ENCODE peak calls at places on chromosomes 6 and 20, in seven cellular contexts. I, W, L, M, T, V and N are unnamed samples. For H3K36me3 and H3K9me3, the result is how much of the 10 kb centered on the place peaks cover.

GRCh38 chr6:109706513-109706912 is 15.4 kb downstream of the FIG4 start:
- DNase-seq in I (no peak), M (no peak), T (no peak), W (no peak), V (no peak), L (no peak), N (no peak)

GRCh38 chr20:59648720-59649119 is 44.4 kb downstream of the PHACTR3 start:
- DNase-seq in M (no peak), I (no peak), W (no peak), L (peak), V (no peak), T (no peak), N (no peak)

GRCh38 chr6:16316741-16317251 is 78.4 kb downstream of the GMPR start:
- DNase-seq in W (peak), V (no peak), I (no peak), M (no peak), L (no peak), T (peak), N (peak)

GRCh38 chr6:68226460-68226859 is 408.6 kb upstream of the ADGRB3 start:
- DNase-seq in T (peak), M (no peak), V (no peak), L (no peak), W (no peak), I (no peak), N (peak)

GRCh38 chr20:16469395-16469905 is 103.8 kb downstream of the KIF16B start:
- DNase-seq in T (no peak), I (no peak), V (no peak), L (no peak), W (no peak), M (no peak), N (no peak)

GRCh38 chr20:2946988-2947961 is 74.0 kb downstream of the PTPRA start:
- DNase-seq in V (peak), L (no peak), T (peak), I (no peak), M (no peak), W (no peak), N (peak)

GRCh38 chr20:63106765-63107448 is 100.1 kb upstream of the BHLHE23 start:
- DNase-seq in M (no peak), I (peak), L (peak), V (no peak), T (no peak), W (no peak), N (no peak)

GRCh38 chr6:159633196-159633595 is 59.8 kb downstream of the SOD2 start:
- DNase-seq in V (no peak), M (no peak), W (peak), T (peak), I (no peak), L (no peak), N (peak)

GRCh38 chr20:38873050-38873581 is 53.1 kb upstream of the FAM83D start:
- DNase-seq in I (no peak), V (no peak), M (no peak), T (no peak), L (peak), W (peak), N (no peak)

GRCh38 chr6:84498905-84499304 is 265.5 kb downstream of the TBX18 start:
- DNase-seq in M (no peak), W (no peak), T (no peak), L (no peak), I (no peak), V (no peak), N (no peak)

GRCh38 chr6:45422541-45423110 is 44.9 kb upstream of the SUPT3H start:
- DNase-seq in T (peak), W (peak), L (no peak), M (peak), V (peak), I (peak), N (no peak)

GRCh38 chr6:16432075-16433032 is 194.0 kb downstream of the GMPR start:
- DNase-seq in M (peak), W (no peak), T (peak), L (no peak), V (peak), I (no peak), N (no peak)

GRCh38 chr20:62907377-62908317 is 18.7 kb downstream of the DIDO1 start:
- DNase-seq in I (peak), T (no peak), L (peak), W (no peak), M (no peak), V (no peak), N (no peak)

DNA sequence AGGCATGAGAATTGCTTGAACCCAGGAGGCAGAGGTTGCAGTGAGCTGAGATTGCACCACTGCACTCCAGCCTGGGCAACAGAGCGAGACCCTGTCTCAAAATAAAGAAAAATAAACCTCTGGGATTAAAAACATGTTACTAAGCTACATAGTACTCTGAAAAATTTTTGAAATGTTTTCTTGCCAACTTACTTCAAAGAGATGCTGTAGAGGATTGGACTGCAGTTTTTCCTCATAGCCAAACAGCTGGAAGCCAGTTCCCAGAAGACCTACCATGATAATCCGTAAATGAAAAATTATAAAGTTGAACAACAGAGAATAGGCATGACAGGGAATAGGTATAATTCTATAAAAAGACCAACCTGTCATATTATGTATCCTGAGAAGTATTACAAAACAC is 48.1 kb downstream of the RARS2 start:
- DNase-seq in I (no peak), W (no peak), M (no peak), V (no peak), L (no peak), T (no peak), N (no peak)
- H3K36me3 ChIP-seq in I (under half), W (under half), M (under half), V (under half), L (half or more), T (under half), N (under half)

DNA sequence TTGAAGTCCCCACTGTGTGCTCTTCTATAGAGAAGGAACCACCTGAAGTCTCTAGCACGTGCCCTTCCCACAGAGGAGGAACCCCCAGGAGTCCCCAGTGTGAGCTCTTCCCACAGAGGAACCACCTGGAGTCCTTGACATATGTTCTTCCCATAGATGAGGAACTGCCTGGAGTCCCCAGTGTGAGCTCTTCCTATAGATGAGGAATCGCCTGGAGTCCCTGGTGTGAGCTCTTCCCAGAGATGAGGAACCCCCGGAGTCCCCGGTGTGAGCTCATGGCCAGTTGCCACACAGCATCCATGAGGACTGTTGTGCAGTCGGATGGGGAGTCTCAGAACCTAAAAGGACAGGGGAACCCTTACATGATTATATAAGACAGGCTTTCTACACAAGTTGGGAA is 158.1 kb upstream of the THBS2 start:
- DNase-seq in W (no peak), L (no peak), I (no peak), V (no peak), T (no peak), M (no peak), N (no peak)
- H3K9me3 ChIP-seq in W (under half), L (under half), I (under half), V (under half), T (under half), M (under half), N (under half)

GRCh38 chr6:11331136-11331535 is 98.7 kb upstream of the NEDD9 start:
- DNase-seq in L (no peak), T (no peak), I (no peak), V (no peak), W (no peak), M (no peak), N (no peak)

GRCh38 chr6:11325431-11325830 is 93.0 kb upstream of the NEDD9 start:
- DNase-seq in W (no peak), V (no peak), I (no peak), T (no peak), L (no peak), M (no peak), N (no peak)

GRCh38 chr6:11332463-11332862 is 100.0 kb upstream of the NEDD9 start:
- DNase-seq in T (no peak), M (no peak), I (no peak), W (no peak), L (no peak), V (no peak), N (no peak)

GRCh38 chr6:11329841-11330765 is 97.6 kb upstream of the NEDD9 start:
- DNase-seq in L (no peak), I (no peak), T (no peak), M (no peak), V (peak), W (no peak), N (no peak)

GRCh38 chr6:11328613-11329247 is 96.3 kb upstream of the NEDD9 start:
- DNase-seq in V (no peak), W (no peak), I (no peak), L (no peak), T (peak), M (no peak), N (no peak)
- H3K36me3 ChIP-seq in V (under half), W (under half), I (under half), L (under half), T (under half), M (under half), N (under half)

GRCh38 chr6:362231-362923 is 29.2 kb upstream of the IRF4 start:
- DNase-seq in W (no peak), L (no peak), M (no peak), I (no peak), T (no peak), V (no peak), N (no peak)

GRCh38 chr6:364609-365540 is 26.7 kb upstream of the IRF4 start:
- DNase-seq in I (no peak), L (no peak), V (no peak), T (no peak), M (no peak), W (no peak), N (no peak)

GRCh38 chr6:362924-363249 is 28.7 kb upstream of the IRF4 start:
- DNase-seq in I (no peak), V (no peak), T (no peak), L (no peak), W (no peak), M (no peak), N (no peak)

GRCh38 chr6:363909-364308 is 27.6 kb upstream of the IRF4 start:
- DNase-seq in W (no peak), T (no peak), M (no peak), L (no peak), I (peak), V (no peak), N (no peak)

DNA sequence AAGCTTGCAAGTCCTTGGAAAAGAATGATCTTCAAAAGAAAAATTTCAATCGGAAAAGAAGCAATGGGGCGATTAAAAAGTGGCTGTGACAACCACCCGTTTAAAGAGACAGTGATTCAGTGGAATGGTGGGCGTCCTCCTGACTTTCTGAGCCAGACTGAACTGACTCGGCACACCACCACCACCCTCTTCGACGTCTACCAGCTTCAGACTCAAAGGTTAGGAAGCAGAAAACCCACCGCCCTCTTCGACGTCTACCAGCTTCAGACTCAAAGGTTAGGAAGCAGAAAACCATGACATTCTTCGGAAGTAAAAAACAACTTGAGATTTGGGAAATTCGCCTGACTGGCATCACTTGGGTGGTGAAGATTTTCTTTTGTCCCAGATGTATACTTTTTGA is 28.3 kb upstream of the IRF4 start:
- DNase-seq in L (no peak), I (no peak), V (no peak), M (no peak), T (no peak), W (no peak), N (no peak)
- H3K9me3 ChIP-seq in L (under half), I (half or more), V (under half), M (under half), T (under half), W (under half), N (under half)

DNA sequence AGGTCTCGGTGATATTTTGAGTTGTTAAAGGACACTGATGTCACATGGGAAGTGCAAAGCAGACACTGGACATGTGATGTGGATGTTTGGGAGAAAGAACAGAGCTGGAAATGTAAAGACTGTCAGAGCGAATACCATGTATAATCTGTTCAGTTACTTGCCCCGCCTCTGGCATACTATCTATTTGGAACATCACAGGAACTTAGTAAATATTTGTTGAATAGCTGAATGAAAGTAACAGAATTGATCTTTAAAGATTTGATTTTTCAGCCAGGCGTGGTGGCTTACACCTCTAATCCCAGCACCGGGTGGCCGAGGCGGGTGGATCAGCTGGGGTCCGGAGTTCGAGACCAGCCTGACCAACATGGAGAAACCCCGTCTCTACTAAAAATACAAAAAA is 13.8 kb upstream of the NHLRC1 start:
- DNase-seq in I (no peak), W (no peak), V (no peak), M (no peak), T (no peak), L (no peak), N (no peak)
- H3K36me3 ChIP-seq in I (under half), W (under half), V (under half), M (under half), T (under half), L (under half), N (under half)

DNA sequence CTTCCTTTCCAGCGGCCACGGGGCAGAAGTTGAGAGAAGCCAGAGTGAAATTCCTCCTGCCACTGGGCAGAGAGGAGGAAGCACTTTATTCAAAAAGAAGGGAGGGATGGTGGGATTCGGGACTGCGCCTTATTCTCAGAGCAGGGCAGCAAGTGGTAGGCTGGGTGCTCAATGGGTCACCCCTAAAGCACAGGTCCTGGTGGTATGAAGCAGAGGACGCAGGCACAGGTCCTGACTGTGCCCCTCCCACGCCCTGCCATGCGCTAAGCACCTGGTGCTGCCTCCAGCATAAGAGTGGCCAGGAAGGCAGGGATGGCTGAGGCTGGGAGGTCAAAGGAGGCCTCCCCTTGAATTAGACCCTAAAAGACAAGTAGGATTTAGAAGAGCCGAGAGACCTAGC is 4.9 kb upstream of the GRM4 start:
- DNase-seq in L (peak), I (no peak), W (no peak), T (no peak), V (no peak), M (no peak), N (no peak)
- H3K9me3 ChIP-seq in L (under half), I (under half), W (under half), T (under half), V (under half), M (under half), N (under half)

GRCh38 chr20:689947-690346 is 14.3 kb upstream of the SCRT2 start:
- DNase-seq in W (no peak), T (no peak), M (no peak), I (no peak), L (no peak), V (no peak), N (no peak)

GRCh38 chr20:697826-698225 is 22.2 kb upstream of the SCRT2 start:
- DNase-seq in W (no peak), T (no peak), I (no peak), V (no peak), M (no peak), L (no peak), N (no peak)

GRCh38 chr20:695165-695866 is 19.7 kb upstream of the SCRT2 start:
- DNase-seq in I (no peak), V (no peak), L (no peak), T (no peak), M (no peak), W (no peak), N (no peak)

GRCh38 chr20:692044-692443 is 16.4 kb upstream of the SCRT2 start:
- DNase-seq in W (no peak), L (no peak), M (no peak), T (no peak), V (no peak), I (no peak), N (no peak)

GRCh38 chr20:694496-694895 is 18.9 kb upstream of the SCRT2 start:
- DNase-seq in V (no peak), I (no peak), W (no peak), T (no peak), M (no peak), L (no peak), N (no peak)
- H3K36me3 ChIP-seq in V (under half), I (under half), W (under half), T (under half), M (under half), L (under half), N (under half)

DNA sequence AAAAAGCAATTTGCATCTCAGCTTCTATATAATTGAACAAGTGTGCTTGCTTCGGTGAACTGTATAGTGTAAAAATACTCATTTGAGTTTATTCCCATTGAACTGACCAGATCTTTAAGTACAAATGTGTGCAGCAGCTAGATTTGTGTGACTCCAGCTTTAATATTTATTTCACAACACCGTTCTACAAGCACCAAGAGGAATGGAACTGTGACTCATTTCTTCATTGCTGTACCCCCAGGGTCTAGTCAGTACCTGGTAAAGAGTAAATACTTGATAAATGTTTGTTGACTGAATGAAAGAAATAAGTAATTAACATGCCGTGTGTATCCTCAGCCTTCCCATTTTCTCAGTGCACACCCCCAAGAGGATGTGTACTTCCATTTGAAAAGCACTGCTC is 464.8 kb downstream of the CBLN4 start:
- DNase-seq in M (no peak), V (no peak), L (no peak), W (no peak), T (no peak), I (no peak), N (no peak)
- H3K9me3 ChIP-seq in M (under half), V (under half), L (under half), W (under half), T (under half), I (under half), N (under half)

DNA sequence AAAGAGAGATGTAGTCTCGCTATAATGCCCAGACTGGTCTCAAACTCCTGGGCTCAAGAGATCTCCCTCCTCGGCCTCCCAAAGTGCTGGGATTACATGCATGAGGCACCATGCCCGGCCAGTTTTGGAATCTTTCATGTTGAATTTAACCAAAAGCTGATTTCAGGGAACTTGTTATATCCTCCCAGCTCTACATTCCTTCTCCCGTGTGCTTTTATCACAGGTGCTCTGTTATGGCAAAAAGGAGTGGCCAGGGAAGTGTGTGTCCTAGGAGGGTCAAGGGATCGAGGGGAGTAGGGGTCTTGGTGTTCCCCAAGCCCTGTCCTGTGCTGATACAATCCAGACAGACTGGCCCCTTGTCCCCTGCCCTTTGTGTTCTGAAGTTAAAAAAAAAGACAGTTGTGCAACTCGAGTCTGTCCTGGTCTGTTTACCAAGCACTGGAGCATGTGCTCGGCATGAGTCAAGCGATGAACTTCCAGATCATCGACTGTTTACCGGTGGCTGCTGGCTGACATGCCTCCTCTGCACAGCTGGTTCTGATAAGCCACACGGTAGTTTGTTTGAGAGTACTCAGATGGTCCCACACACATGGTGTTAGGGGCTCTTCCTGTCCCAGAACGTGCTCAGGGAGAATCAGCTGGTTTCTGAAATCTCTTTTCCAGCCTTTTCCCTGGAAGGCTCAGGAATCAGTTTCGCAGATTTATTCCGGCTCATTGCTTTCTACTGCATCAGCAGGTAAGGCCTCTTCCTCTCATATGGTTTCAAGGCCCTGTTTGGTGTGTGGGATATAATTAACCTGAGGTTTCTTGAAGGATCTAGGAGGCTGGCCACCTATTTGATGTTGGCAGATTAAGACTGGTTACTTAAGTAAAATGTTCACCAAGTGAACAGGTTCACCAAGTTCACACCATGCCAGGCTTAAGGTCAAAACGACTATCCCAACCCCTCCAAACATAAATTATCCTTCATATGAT is 52.6 kb upstream of the NAA20 start:
- DNase-seq in M (peak), V (peak), T (peak), W (no peak), I (no peak), L (no peak), N (no peak)
- H3K36me3 ChIP-seq in M (under half), V (under half), T (under half), W (under half), I (under half), L (under half), N (under half)

GRCh38 chr20:33024263-33024601 is 7.2 kb upstream of the BPIFB6 start:
- DNase-seq in I (no peak), L (no peak), V (no peak), M (no peak), T (no peak), W (no peak), N (no peak)

GRCh38 chr20:33021879-33022732 is 9.3 kb upstream of the BPIFB6 start:
- DNase-seq in I (no peak), M (no peak), V (no peak), T (no peak), W (no peak), L (no peak), N (no peak)

GRCh38 chr20:33024609-33025317 is 6.7 kb upstream of the BPIFB6 start:
- DNase-seq in V (no peak), T (no peak), L (no peak), I (no peak), W (no peak), M (no peak), N (no peak)

GRCh38 chr20:33022733-33023438 is 8.6 kb upstream of the BPIFB6 start:
- DNase-seq in M (no peak), T (no peak), W (no peak), I (no peak), L (no peak), V (no peak), N (no peak)

GRCh38 chr20:33023439-33024262 is 7.8 kb upstream of the BPIFB6 start:
- DNase-seq in L (no peak), W (no peak), V (no peak), T (no peak), M (no peak), I (no peak), N (no peak)
- H3K9me3 ChIP-seq in L (under half), W (under half), V (under half), T (under half), M (under half), I (under half), N (under half)